ENCODE peak calls at places on chromosomes 12 and 14, in five cellular contexts. G, J, Y, T and P are unnamed samples.

GRCh38 chr12:100720016-100720654 is 74.4 kb upstream of the ANO4 start:
- DNase-seq in G (no peak), J (no peak), Y (no peak), T (no peak), P (no peak)

GRCh38 chr12:31759621-31760459 is 31.0 kb upstream of the AMN1 start:
- DNase-seq in G (no peak), J (no peak), Y (no peak), T (no peak), P (no peak)

GRCh38 chr12:112353389-112353788 is 28.8 kb downstream of the HECTD4 start:
- DNase-seq in G (no peak), J (no peak), Y (no peak), T (no peak), P (no peak)

GRCh38 chr14:24418492-24418873 is 11.0 kb downstream of the CBLN3 start:
- DNase-seq in G (no peak), J (peak; percentile 90), Y (no peak), T (no peak), P (no peak)

GRCh38 chr14:104130974-104131651 is 7.3 kb upstream of the KIF26A start:
- DNase-seq in G (no peak), J (peak; percentile 84), Y (no peak), T (no peak), P (no peak)

GRCh38 chr14:92456215-92457017 is 57.2 kb upstream of the RIN3 start:
- DNase-seq in G (peak; percentile 42), J (no peak), Y (no peak), T (peak; percentile 65), P (no peak)

GRCh38 chr12:51320695-51321320 is 3.2 kb downstream of the BIN2 start:
- DNase-seq in G (no peak), J (no peak), Y (no peak), T (no peak), P (no peak)

GRCh38 chr14:80621701-80622100 is 319.8 kb downstream of the CEP128 start:
- DNase-seq in G (no peak), J (no peak), Y (no peak), T (no peak), P (no peak)

GRCh38 chr12:51717325-51717925 is 126.4 kb downstream of the SCN8A start:
- DNase-seq in G (no peak), J (no peak), Y (no peak), T (no peak), P (no peak)

GRCh38 chr12:108302471-108303311 is 36.4 kb downstream of the CMKLR1 start:
- DNase-seq in G (peak; percentile 44), J (no peak), Y (no peak), T (no peak), P (no peak)

GRCh38 chr14:95389471-95390011 is 69.8 kb upstream of the CLMN start:
- DNase-seq in G (no peak), J (no peak), Y (no peak), T (peak; percentile 43), P (no peak)

GRCh38 chr12:15698377-15698867 is 90.8 kb downstream of the EPS8 start:
- DNase-seq in G (no peak), J (no peak), Y (no peak), T (no peak), P (no peak)

GRCh38 chr12:47938594-47938993 is 24.8 kb upstream of the TMEM106C start:
- DNase-seq in G (no peak), J (no peak), Y (no peak), T (no peak), P (no peak)

GRCh38 chr12:57079821-57080220 is 1.2 kb upstream of the NEMP1 start:
- DNase-seq in G (no peak), J (no peak), Y (no peak), T (no peak), P (no peak)

GRCh38 chr14:99272669-99273024 is 650 bp upstream of the BCL11B start:
- DNase-seq in G (no peak), J (no peak), Y (no peak), T (no peak), P (no peak)

GRCh38 chr12:119902084-119902509 is 25.0 kb upstream of the CIT start:
- DNase-seq in G (peak; percentile 38), J (peak; percentile 49), Y (no peak), T (no peak), P (peak; percentile 49)

GRCh38 chr14:63563370-63564026 is 20.3 kb upstream of the PPP2R5E start:
- DNase-seq in G (no peak), J (no peak), Y (no peak), T (no peak), P (no peak)

GRCh38 chr12:42237052-42237852 is 796 bp downstream of the YAF2 start:
- DNase-seq in G (peak; percentile 37), J (peak; percentile 91), Y (no peak), T (peak; percentile 79), P (peak; percentile 14)

GRCh38 chr14:99681101-99681831 is 2.8 kb upstream of the CYP46A1 start:
- DNase-seq in G (no peak), J (no peak), Y (no peak), T (no peak), P (no peak)

GRCh38 chr12:107126688-107127481 is 33.5 kb upstream of the CRY1 start:
- DNase-seq in G (no peak), J (no peak), Y (no peak), T (no peak), P (no peak)

GRCh38 chr12:30970559-30971202 is 44.1 kb downstream of the TSPAN11 start:
- DNase-seq in G (no peak), J (no peak), Y (no peak), T (no peak), P (peak; percentile 64)

GRCh38 chr12:72448089-72448488 is 175.9 kb downstream of the TRHDE start:
- DNase-seq in G (no peak), J (no peak), Y (no peak), T (no peak), P (no peak)

GRCh38 chr14:104913413-104913812 is 11.3 kb upstream of the PLD4 start:
- DNase-seq in G (no peak), J (no peak), Y (no peak), T (no peak), P (peak; percentile 6)

GRCh38 chr14:76941544-76942287 is 86.8 kb downstream of the IRF2BPL start:
- DNase-seq in G (no peak), J (no peak), Y (no peak), T (no peak), P (no peak)

GRCh38 chr14:53564870-53565269 is 391.8 kb downstream of the BMP4 start:
- DNase-seq in G (no peak), J (no peak), Y (no peak), T (no peak), P (no peak)

GRCh38 chr12:113396828-113397496 is 6.7 kb downstream of the SDS start:
- DNase-seq in G (no peak), J (peak; percentile 51), Y (no peak), T (no peak), P (no peak)

GRCh38 chr12:29103539-29103974 is 45.5 kb upstream of the FAR2 start:
- DNase-seq in G (no peak), J (no peak), Y (no peak), T (no peak), P (no peak)

DNA sequence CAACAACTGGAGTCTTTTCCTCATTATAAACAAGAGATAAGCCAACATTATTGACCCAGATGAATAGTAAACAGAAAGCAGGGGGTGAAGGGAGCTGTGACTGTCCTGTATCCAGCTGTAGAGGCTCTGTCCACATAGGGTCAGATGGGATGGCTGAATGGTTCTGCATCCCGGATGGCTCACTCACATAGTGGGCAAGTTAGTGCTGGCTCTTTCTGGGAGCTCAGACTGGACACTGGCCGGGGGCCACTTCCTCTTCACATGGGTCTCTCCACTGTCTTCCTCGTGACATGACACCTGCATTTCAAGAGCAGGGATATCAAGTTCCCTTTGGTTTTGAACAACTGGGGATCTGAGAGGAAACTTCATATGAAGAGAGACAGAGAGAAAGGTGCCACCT is 969.6 kb upstream of the TMEM132C start:
- DNase-seq in G (no peak), J (no peak), Y (no peak), T (no peak), P (no peak)
- TF ChIP-seq CTCF in G (no peak), J (no peak), Y (no peak), T (no peak), P (no peak)

GRCh38 chr12:81261508-81262207 is 183.8 kb downstream of the ACSS3 start:
- DNase-seq in G (no peak), J (no peak), Y (no peak), T (no peak), P (no peak)

GRCh38 chr12:81255456-81255855 is 177.6 kb downstream of the ACSS3 start:
- DNase-seq in G (no peak), J (peak; percentile 5), Y (no peak), T (no peak), P (no peak)

GRCh38 chr12:81259360-81259759 is 181.5 kb downstream of the ACSS3 start:
- DNase-seq in G (no peak), J (no peak), Y (no peak), T (no peak), P (no peak)

GRCh38 chr12:81255947-81256346 is 178.1 kb downstream of the ACSS3 start:
- DNase-seq in G (no peak), J (no peak), Y (no peak), T (no peak), P (no peak)

DNA sequence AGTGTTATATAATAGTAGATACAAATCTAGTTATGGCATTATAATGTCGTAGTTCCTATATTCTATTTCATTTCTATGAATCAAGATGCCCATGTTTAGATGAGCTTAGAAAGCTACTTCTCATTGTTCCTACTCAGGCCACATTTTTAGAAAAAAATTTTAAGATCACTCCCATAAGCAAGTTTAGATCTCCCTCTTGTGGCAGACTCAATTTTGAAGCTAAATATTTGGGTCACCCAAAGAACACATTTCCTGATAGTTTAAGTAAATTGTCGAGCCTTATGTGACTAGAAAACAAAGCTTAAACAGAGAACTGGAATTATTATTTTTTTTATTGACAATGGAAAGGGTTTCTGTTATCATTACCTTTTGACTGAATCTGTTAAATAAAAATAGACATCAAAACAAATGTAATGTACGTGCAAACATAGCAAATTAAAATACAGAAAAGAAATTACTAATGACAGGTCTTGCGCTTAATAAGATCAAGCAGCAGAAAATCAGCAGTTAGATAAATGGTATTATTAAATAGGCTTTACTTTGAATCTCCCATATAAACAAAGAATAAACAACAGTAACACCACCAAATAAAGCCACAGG is 180.2 kb downstream of the ACSS3 start:
- DNase-seq in G (peak; percentile 43), J (no peak), Y (no peak), T (no peak), P (no peak)
- TF ChIP-seq CTCF in G (peak; percentile 48), J (no peak), Y (no peak), T (peak; percentile 81), P (peak; percentile 48)

GRCh38 chr12:109910969-109911348 is 10.9 kb downstream of the TCHP start:
- DNase-seq in G (no peak), J (peak; percentile 73), Y (no peak), T (no peak), P (no peak)
- TF ChIP-seq CTCF in G (peak; percentile 38), J (no peak), Y (no peak), T (peak; percentile 52), P (peak; percentile 27)

DNA sequence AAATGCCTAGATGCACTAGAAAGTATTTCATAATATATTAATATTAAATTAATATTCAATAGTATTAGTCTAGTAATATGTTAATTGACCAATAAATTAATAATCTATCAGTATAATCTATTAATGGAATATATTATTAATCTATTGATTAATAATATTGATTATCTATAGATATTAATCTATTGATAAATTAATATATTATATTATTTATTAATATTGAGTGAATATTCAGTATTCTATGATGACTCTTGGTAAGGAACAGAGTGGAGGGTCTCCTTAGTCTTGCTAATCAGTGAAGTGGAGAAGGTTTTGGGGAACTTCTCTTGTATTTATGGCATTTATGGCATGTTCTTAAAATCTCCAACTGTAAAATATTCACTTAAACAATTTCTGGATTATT is 679.3 kb upstream of the FLRT2 start:
- DNase-seq in G (no peak), J (no peak), Y (no peak), T (no peak), P (no peak)
- TF ChIP-seq CTCF in G (no peak), J (no peak), Y (no peak), T (no peak), P (no peak)